ENCODE peak calls at places on chromosomes 4 and X, in six cellular contexts. N is hepatocyte, L is mammary epithelial cell, X is heart right ventricle, A is pancreas, J is cardiac muscle cell. I is an unnamed sample.

GRCh38 chrX:125646195-125646594 is 326.5 kb downstream of the TEX13C start:
- DNase-seq in N (no peak), L (no peak), X (no peak), A (no peak), J (no peak), I (no peak)

GRCh38 chr4:38231626-38232025 is 271.4 kb downstream of the PTTG2 start:
- DNase-seq in N (peak), L (no peak), X (no peak), A (no peak), J (no peak), I (no peak)

GRCh38 chr4:94448815-94449375 is 2.8 kb upstream of the PDLIM5 start:
- DNase-seq in N (no peak), L (no peak), X (no peak), A (no peak), J (no peak), I (no peak)

GRCh38 chr4:181566490-181566889 is 676.7 kb upstream of the TENM3 start:
- DNase-seq in N (peak), L (no peak), X (no peak), A (no peak), J (no peak), I (no peak)

GRCh38 chr4:75745192-75745591 is 20.8 kb downstream of the USO1 start:
- DNase-seq in N (peak), L (peak), X (no peak), A (no peak), J (peak), I (no peak)

GRCh38 chr4:141686929-141687328 is 50.5 kb downstream of the IL15 start:
- DNase-seq in N (no peak), L (no peak), X (no peak), A (no peak), J (no peak), I (peak)

GRCh38 chr4:114606240-114606639 is 7.6 kb downstream of the UGT8 start:
- DNase-seq in N (peak), L (peak), X (no peak), A (no peak), J (no peak), I (no peak)

GRCh38 chr4:1029957-1030520 is 18.6 kb downstream of the FGFRL1 start:
- DNase-seq in N (no peak), L (no peak), X (no peak), A (no peak), J (no peak), I (no peak)

GRCh38 chr4:56937262-56937661 is 29.6 kb downstream of the REST start:
- DNase-seq in N (no peak), L (peak), X (no peak), A (no peak), J (no peak), I (no peak)

GRCh38 chrX:154304901-154305300 is 9.3 kb downstream of the TKTL1 start:
- DNase-seq in N (no peak), L (no peak), X (no peak), A (no peak), J (no peak), I (no peak)

GRCh38 chrX:147119088-147119487 is 304.5 kb upstream of the CXorf51A start:
- DNase-seq in N (no peak), L (no peak), X (no peak), A (no peak), J (no peak), I (no peak)
- H3K27ac ChIP-seq in N (no peak), L (no peak), X (no peak), A (no peak), J (no peak), I (no peak)

GRCh38 chr4:88659890-88660208 is 37.8 kb downstream of the NAP1L5 start:
- DNase-seq in N (peak), L (no peak), X (no peak), A (no peak), J (no peak), I (no peak)

GRCh38 chr4:88660446-88661294 is 37.0 kb downstream of the NAP1L5 start:
- DNase-seq in N (no peak), L (peak), X (no peak), A (no peak), J (no peak), I (no peak)

GRCh38 chr4:88655226-88655625 is 42.4 kb downstream of the NAP1L5 start:
- DNase-seq in N (no peak), L (no peak), X (no peak), A (no peak), J (no peak), I (no peak)

GRCh38 chr4:88661724-88662123 is 35.9 kb downstream of the NAP1L5 start:
- DNase-seq in N (peak), L (peak), X (no peak), A (no peak), J (no peak), I (no peak)

GRCh38 chr4:88659061-88659889 is 38.4 kb downstream of the NAP1L5 start:
- DNase-seq in N (peak), L (peak), X (no peak), A (no peak), J (peak), I (no peak)
- H3K27ac ChIP-seq in N (peak), L (peak), X (no peak), A (no peak), J (peak), I (no peak)

DNA sequence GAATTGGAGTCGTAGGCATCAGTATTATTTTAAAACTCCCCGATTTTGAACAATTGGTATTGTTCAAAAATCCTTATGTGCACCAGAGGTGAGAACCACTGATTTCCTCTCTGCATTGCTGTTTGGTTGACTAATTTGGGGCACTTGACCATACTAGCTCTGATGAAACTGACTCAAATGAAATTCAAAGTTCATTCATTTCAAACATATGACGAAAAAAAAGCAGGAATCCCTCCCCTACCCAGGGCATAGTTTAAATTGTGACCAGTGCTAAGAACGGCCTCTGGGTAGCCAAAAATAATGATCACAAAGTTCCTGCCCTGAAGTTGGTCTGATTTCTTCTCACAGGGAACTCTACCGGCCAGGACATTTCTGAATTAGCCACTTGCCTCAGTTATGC is 75.7 kb upstream of the EGFL6 start:
- DNase-seq in N (no peak), L (no peak), X (no peak), A (no peak), J (no peak), I (no peak)
- H3K27ac ChIP-seq in N (no peak), L (no peak), X (no peak), A (no peak), J (no peak), I (no peak)

GRCh38 chr4:118898684-118899138 is 10.1 kb downstream of the SYNPO2 start:
- DNase-seq in N (no peak), L (no peak), X (peak), A (no peak), J (peak), I (peak)
- H3K27ac ChIP-seq in N (no peak), L (no peak), X (peak), A (no peak), J (peak), I (peak)

GRCh38 chr4:133178960-133179359 is 29.9 kb downstream of the PCDH10 start:
- DNase-seq in N (no peak), L (no peak), X (no peak), A (no peak), J (no peak), I (no peak)
- H3K27ac ChIP-seq in N (no peak), L (no peak), X (no peak), A (no peak), J (no peak), I (no peak)

GRCh38 chrX:51855698-51856097 is 37.7 kb upstream of the MAGED1 start:
- DNase-seq in N (no peak), L (no peak), X (no peak), A (no peak), J (no peak), I (no peak)

GRCh38 chrX:51851507-51852085 is 41.8 kb upstream of the MAGED1 start:
- DNase-seq in N (no peak), L (peak), X (no peak), A (no peak), J (no peak), I (no peak)

GRCh38 chrX:51852096-51852495 is 41.3 kb upstream of the MAGED1 start:
- DNase-seq in N (no peak), L (no peak), X (no peak), A (no peak), J (no peak), I (no peak)

GRCh38 chrX:51852621-51853020 is 40.8 kb upstream of the MAGED1 start:
- DNase-seq in N (no peak), L (no peak), X (no peak), A (no peak), J (no peak), I (no peak)

DNA sequence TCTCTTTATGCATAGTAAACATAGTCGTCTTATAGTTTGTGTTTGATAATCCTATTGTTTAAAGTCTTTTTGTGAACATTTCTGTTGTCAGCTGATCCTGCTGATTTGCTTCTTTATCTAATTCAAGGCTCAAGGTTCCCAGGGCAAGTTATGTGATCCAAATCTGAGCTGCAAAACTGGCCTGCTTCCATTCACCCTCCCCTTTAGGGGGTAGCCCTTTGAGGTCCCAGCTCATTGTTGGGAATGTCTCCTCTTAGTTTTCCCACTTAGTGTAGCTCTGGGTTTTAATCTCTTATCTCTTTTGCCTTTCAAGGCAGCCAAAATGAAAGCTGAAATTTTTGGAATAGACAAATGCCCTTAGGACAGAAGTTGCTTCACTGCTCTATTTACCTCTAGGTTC is 40.2 kb upstream of the MAGED1 start:
- DNase-seq in N (no peak), L (no peak), X (no peak), A (no peak), J (no peak), I (no peak)
- H3K27ac ChIP-seq in N (no peak), L (no peak), X (no peak), A (no peak), J (no peak), I (no peak)

I was measured in right cardiac atrium.